ENCODE peak calls at places on chromosomes 13 and 19, in seven cellular contexts. U, O, W, K, J, L and P are unnamed samples.
A peak's percentile ranks its signal among the peaks of the same experiment; 100 is the strongest.

GRCh38 chr19:17948474-17948966 is 15.7 kb downstream of the CCDC124 start:
- DNase-seq in U (no peak), O (no peak), W (no peak), K (no peak), J (no peak), L (no peak), P (no peak)

GRCh38 chr13:38180100-38180499 is 169.6 kb upstream of the UFM1 start:
- DNase-seq in U (no peak), O (peak; percentile 11), W (no peak), K (no peak), J (no peak), L (no peak), P (no peak)

GRCh38 chr13:100247937-100248336 is 159.0 kb downstream of the PCCA start:
- DNase-seq in U (no peak), O (no peak), W (no peak), K (no peak), J (no peak), L (no peak), P (no peak)

GRCh38 chr13:106132216-106132615 is 403.2 kb downstream of the EFNB2 start:
- DNase-seq in U (no peak), O (no peak), W (no peak), K (no peak), J (no peak), L (no peak), P (no peak)

GRCh38 chr19:54162241-54162805 is 2.8 kb upstream of the LENG1 start:
- DNase-seq in U (peak; percentile 74), O (no peak), W (peak; percentile 69), K (peak; percentile 86), J (no peak), L (peak; percentile 95), P (no peak)

GRCh38 chr19:41205995-41206394 is 13.0 kb downstream of the CYP2S1 start:
- DNase-seq in U (no peak), O (no peak), W (no peak), K (no peak), J (no peak), L (no peak), P (no peak)

GRCh38 chr13:110307697-110308376 is 753 bp downstream of the COL4A2 start:
- DNase-seq in U (peak; percentile 59), O (no peak), W (no peak), K (no peak), J (no peak), L (no peak), P (no peak)

GRCh38 chr13:32259116-32259515 is 56.0 kb downstream of the ZAR1L start:
- DNase-seq in U (no peak), O (no peak), W (no peak), K (no peak), J (no peak), L (no peak), P (no peak)

GRCh38 chr19:44277331-44277730 is 17.6 kb downstream of the ZNF233 start:
- DNase-seq in U (no peak), O (no peak), W (no peak), K (no peak), J (no peak), L (no peak), P (no peak)

GRCh38 chr13:50001287-50001686 is 4.4 kb downstream of the TRIM13 start:
- DNase-seq in U (no peak), O (no peak), W (no peak), K (no peak), J (no peak), L (no peak), P (no peak)

GRCh38 chr13:59823495-59823894 is 340.2 kb downstream of the DIAPH3 start:
- DNase-seq in U (no peak), O (peak; percentile 17), W (no peak), K (no peak), J (no peak), L (no peak), P (peak; percentile 6)

GRCh38 chr13:27660511-27660910 is 38.8 kb downstream of the POLR1D start:
- DNase-seq in U (no peak), O (no peak), W (no peak), K (no peak), J (no peak), L (no peak), P (no peak)

GRCh38 chr13:96053003-96053703 is at the start of gene UGGT2:
- DNase-seq in U (peak; percentile 90), O (peak; percentile 76), W (no peak), K (peak; percentile 95), J (peak; percentile 82), L (peak; percentile 97), P (peak; percentile 76)

GRCh38 chr19:46732966-46733692 is 12.7 kb upstream of the FKRP start:
- DNase-seq in U (no peak), O (no peak), W (no peak), K (no peak), J (peak; percentile 78), L (no peak), P (no peak)

GRCh38 chr13:79581870-79582315 is 100.9 kb downstream of the NDFIP2 start:
- DNase-seq in U (no peak), O (no peak), W (no peak), K (peak; percentile 23), J (peak; percentile 20), L (no peak), P (peak; percentile 11)

GRCh38 chr13:21047591-21048282 is 13.6 kb downstream of the LATS2 start:
- DNase-seq in U (no peak), O (no peak), W (no peak), K (peak; percentile 42), J (no peak), L (no peak), P (no peak)

GRCh38 chr13:113506025-113506685 is 15.6 kb upstream of the DCUN1D2 start:
- DNase-seq in U (no peak), O (no peak), W (no peak), K (no peak), J (no peak), L (no peak), P (no peak)

GRCh38 chr13:39347926-39348901 is 254.8 kb downstream of the LHFPL6 start:
- DNase-seq in U (no peak), O (no peak), W (no peak), K (no peak), J (peak; percentile 65), L (no peak), P (no peak)

GRCh38 chr13:27383104-27383921 is 41.1 kb upstream of the GTF3A start:
- DNase-seq in U (no peak), O (no peak), W (no peak), K (no peak), J (no peak), L (no peak), P (no peak)

GRCh38 chr13:78160793-78161192 is 242.2 kb upstream of the EDNRB start:
- DNase-seq in U (no peak), O (peak; percentile 10), W (no peak), K (no peak), J (no peak), L (no peak), P (peak; percentile 29)

GRCh38 chr19:35908977-35909683 is 1.0 kb upstream of the TYROBP start:
- DNase-seq in U (no peak), O (no peak), W (no peak), K (peak; percentile 72), J (no peak), L (peak; percentile 68), P (no peak)

GRCh38 chr19:12095111-12095790 is 30.7 kb downstream of the ZNF844 start:
- DNase-seq in U (no peak), O (no peak), W (no peak), K (no peak), J (no peak), L (no peak), P (no peak)

GRCh38 chr19:47660435-47660832 is 51.5 kb downstream of the BICRA start:
- DNase-seq in U (no peak), O (no peak), W (no peak), K (no peak), J (no peak), L (peak; percentile 57), P (no peak)

GRCh38 chr13:39329182-39329639 is 273.8 kb downstream of the LHFPL6 start:
- DNase-seq in U (no peak), O (no peak), W (no peak), K (no peak), J (no peak), L (peak; percentile 17), P (no peak)

GRCh38 chr19:50205681-50206138 is 2.3 kb downstream of the MYH14 start:
- DNase-seq in U (peak; percentile 64), O (no peak), W (no peak), K (no peak), J (no peak), L (peak; percentile 91), P (no peak)

GRCh38 chr19:57242821-57243220 is 2.4 kb downstream of the ZNF805 start:
- DNase-seq in U (no peak), O (no peak), W (no peak), K (no peak), J (no peak), L (no peak), P (no peak)

GRCh38 chr19:53903055-53903680 is 5.9 kb upstream of the CACNG7 start:
- DNase-seq in U (no peak), O (no peak), W (peak; percentile 44), K (no peak), J (no peak), L (no peak), P (peak; percentile 45)

GRCh38 chr13:98222816-98223215 is 45.7 kb upstream of the RNF113B start:
- DNase-seq in U (no peak), O (no peak), W (no peak), K (no peak), J (no peak), L (no peak), P (no peak)

GRCh38 chr19:2923510-2923909 is 21.3 kb downstream of the ZNF77 start:
- DNase-seq in U (peak; percentile 55), O (peak; percentile 94), W (no peak), K (no peak), J (no peak), L (no peak), P (peak; percentile 70)

GRCh38 chr13:49248433-49249002 is 793 bp downstream of the CDADC1 start:
- DNase-seq in U (no peak), O (no peak), W (peak; percentile 28), K (no peak), J (no peak), L (no peak), P (no peak)

GRCh38 chr19:54297759-54298305 is 15.1 kb downstream of the LILRA5 start:
- DNase-seq in U (no peak), O (no peak), W (no peak), K (no peak), J (no peak), L (no peak), P (no peak)

GRCh38 chr19:18291590-18292459 is 10.4 kb upstream of the JUND start:
- DNase-seq in U (no peak), O (no peak), W (peak; percentile 81), K (peak; percentile 86), J (no peak), L (peak; percentile 90), P (no peak)

GRCh38 chr19:35037716-35038622 is 3.6 kb upstream of the HPN start:
- DNase-seq in U (no peak), O (no peak), W (no peak), K (peak; percentile 45), J (no peak), L (no peak), P (no peak)

GRCh38 chr13:44347905-44348304 is 25.7 kb upstream of the SERP2 start:
- DNase-seq in U (no peak), O (no peak), W (no peak), K (no peak), J (no peak), L (no peak), P (no peak)

GRCh38 chr19:44875666-44876418 is 15.2 kb upstream of the TOMM40 start:
- DNase-seq in U (no peak), O (no peak), W (no peak), K (no peak), J (no peak), L (peak; percentile 64), P (no peak)

GRCh38 chr13:46905249-46905648 is 8.4 kb upstream of the HTR2A start:
- DNase-seq in U (no peak), O (no peak), W (no peak), K (no peak), J (no peak), L (no peak), P (no peak)

GRCh38 chr19:32651729-32652140 is 23.2 kb downstream of the ANKRD27 start:
- DNase-seq in U (no peak), O (no peak), W (no peak), K (no peak), J (no peak), L (peak; percentile 49), P (no peak)

GRCh38 chr19:5137571-5138124 is 168.7 kb downstream of the KDM4B start:
- DNase-seq in U (no peak), O (no peak), W (no peak), K (no peak), J (no peak), L (no peak), P (no peak)